ENCODE peak calls at places on chromosomes 5 and 9, in eight cellular contexts. L, S, F, H, V, M, R and O are unnamed samples.

GRCh38 chr9:34493972-34494535 is 28.7 kb downstream of the ENHO start:
- DNase-seq in M (no peak), V (peak), L (no peak), F (peak), R (peak), H (peak), S (no peak), O (peak)

GRCh38 chr9:110710420-110710819 is 41.8 kb downstream of the MUSK start:
- DNase-seq in M (no peak), H (no peak), V (no peak), L (no peak), F (no peak), R (no peak), S (no peak), O (no peak)

GRCh38 chr5:104513194-104513602 is 950.6 kb upstream of the NUDT12 start:
- DNase-seq in F (no peak), V (no peak), M (no peak), H (no peak), R (no peak), S (no peak), L (no peak), O (no peak)

GRCh38 chr9:77440057-77440456 is 208.1 kb downstream of the GNA14 start:
- DNase-seq in R (no peak), S (no peak), F (no peak), V (peak), M (no peak), L (peak), H (peak), O (no peak)

GRCh38 chr5:32711693-32712462 is 757 bp downstream of the NPR3 start:
- DNase-seq in L (no peak), S (no peak), F (no peak), H (peak), M (no peak), V (peak), R (no peak), O (no peak)

GRCh38 chr5:87169300-87169991 is 98.2 kb upstream of the RASA1 start:
- DNase-seq in F (no peak), L (no peak), S (no peak), M (no peak), V (no peak), R (no peak), H (no peak), O (no peak)

GRCh38 chr5:150109921-150110320 is 23.6 kb upstream of the CSF1R start:
- DNase-seq in R (no peak), M (no peak), H (no peak), S (no peak), L (no peak), V (no peak), F (no peak), O (no peak)

GRCh38 chr5:36724429-36725332 is 118.3 kb downstream of the SLC1A3 start:
- DNase-seq in S (no peak), H (no peak), M (peak), V (no peak), L (no peak), R (peak), F (no peak), O (peak)

GRCh38 chr9:125150349-125151245 is 7.3 kb upstream of the SCAI start:
- DNase-seq in F (no peak), R (no peak), H (no peak), L (no peak), M (no peak), S (no peak), V (no peak), O (no peak)

GRCh38 chr9:27310582-27310981 is 13.6 kb upstream of the EQTN start:
- DNase-seq in F (no peak), H (no peak), S (no peak), L (no peak), R (no peak), V (no peak), M (no peak), O (no peak)

GRCh38 chr9:16245756-16246440 is 624.6 kb downstream of the BNC2 start:
- DNase-seq in V (peak), F (no peak), S (no peak), M (no peak), H (no peak), L (no peak), R (no peak), O (no peak)

GRCh38 chr5:69493235-69493925 is 790 bp downstream of the OCLN start:
- DNase-seq in M (peak), L (no peak), S (no peak), H (peak), R (no peak), V (peak), F (no peak), O (peak)